ENCODE peak calls at places on chromosomes 3 and 15, in ten cellular contexts. N, J, S, C, V, W, Y, L, G and H are unnamed samples.

GRCh38 chr15:43225201-43225949 is 4.6 kb upstream of the EPB42 start:
- DNase-seq in N (peak), J (peak), S (peak), C (peak), V (no peak), W (peak), Y (peak), L (peak), G (peak), H (peak)

GRCh38 chr3:69326821-69327433 is 59.0 kb downstream of the FRMD4B start:
- DNase-seq in N (no peak), J (no peak), S (no peak), C (peak), V (no peak), W (no peak), Y (no peak), L (no peak), G (no peak), H (no peak)

GRCh38 chr3:151423091-151423490 is 37.8 kb downstream of the IGSF10 start:
- DNase-seq in N (no peak), J (no peak), S (no peak), C (no peak), V (no peak), W (no peak), Y (no peak), L (no peak), G (no peak), H (no peak)

GRCh38 chr3:162295323-162295983 is 798.8 kb downstream of the OTOL1 start:
- DNase-seq in N (peak), J (no peak), S (peak), C (peak), V (no peak), W (no peak), Y (no peak), L (peak), G (no peak), H (peak)

GRCh38 chr15:75200765-75201608 is 695 bp upstream of the C15orf39 start:
- DNase-seq in N (peak), J (peak), S (no peak), C (no peak), V (peak), W (peak), Y (no peak), L (no peak), G (peak), H (peak)

GRCh38 chr3:84600703-84601225 is 358.0 kb upstream of the CADM2 start:
- DNase-seq in N (no peak), J (no peak), S (no peak), C (no peak), V (no peak), W (no peak), Y (no peak), L (no peak), G (no peak), H (no peak)

GRCh38 chr15:72229076-72229946 is 1.7 kb downstream of the PKM start:
- DNase-seq in N (peak), J (peak), S (peak), C (no peak), V (no peak), W (no peak), Y (no peak), L (peak), G (no peak), H (peak)

GRCh38 chr3:31341130-31341529 is 191.6 kb upstream of the STT3B start:
- DNase-seq in N (no peak), J (no peak), S (peak), C (no peak), V (no peak), W (no peak), Y (no peak), L (no peak), G (peak), H (no peak)

GRCh38 chr3:20061331-20061730 is 21.1 kb downstream of the KAT2B start:
- DNase-seq in N (no peak), J (no peak), S (no peak), C (no peak), V (no peak), W (no peak), Y (no peak), L (no peak), G (no peak), H (no peak)

GRCh38 chr15:80093854-80094418 is 34.5 kb downstream of the ZFAND6 start:
- DNase-seq in N (peak), J (peak), S (peak), C (no peak), V (no peak), W (peak), Y (peak), L (peak), G (peak), H (peak)

GRCh38 chr15:38069001-38069400 is 134.6 kb downstream of the TMCO5A start:
- DNase-seq in N (peak), J (peak), S (no peak), C (no peak), V (no peak), W (peak), Y (no peak), L (peak), G (no peak), H (peak)

GRCh38 chr3:150069158-150069536 is 98.5 kb upstream of the PFN2 start:
- DNase-seq in N (no peak), J (no peak), S (no peak), C (no peak), V (no peak), W (no peak), Y (no peak), L (no peak), G (no peak), H (no peak)

GRCh38 chr3:153830552-153830951 is 290.6 kb upstream of the ARHGEF26 start:
- DNase-seq in N (peak), J (no peak), S (no peak), C (no peak), V (no peak), W (no peak), Y (no peak), L (no peak), G (no peak), H (no peak)

GRCh38 chr15:79357566-79357965 is 46.7 kb downstream of the TMED3 start:
- DNase-seq in N (no peak), J (no peak), S (no peak), C (no peak), V (no peak), W (no peak), Y (no peak), L (no peak), G (no peak), H (no peak)

GRCh38 chr3:128335621-128336296 is 130.9 kb downstream of the DNAJB8 start:
- DNase-seq in N (no peak), J (peak), S (peak), C (no peak), V (no peak), W (no peak), Y (no peak), L (no peak), G (no peak), H (no peak)

GRCh38 chr15:27977656-27978055 is 121.5 kb downstream of the OCA2 start:
- DNase-seq in N (no peak), J (no peak), S (no peak), C (peak), V (no peak), W (no peak), Y (no peak), L (peak), G (peak), H (no peak)

GRCh38 chr3:5300638-5301037 is 113.1 kb downstream of the EDEM1 start:
- DNase-seq in N (no peak), J (no peak), S (no peak), C (no peak), V (no peak), W (no peak), Y (no peak), L (no peak), G (no peak), H (no peak)

GRCh38 chr15:92907880-92908279 is 7.8 kb downstream of the CHD2 start:
- DNase-seq in N (peak), J (peak), S (no peak), C (no peak), V (no peak), W (peak), Y (peak), L (peak), G (peak), H (peak)

GRCh38 chr3:78798266-78798832 is 969.4 kb downstream of the ROBO1 start:
- DNase-seq in N (no peak), J (no peak), S (no peak), C (no peak), V (no peak), W (no peak), Y (no peak), L (no peak), G (no peak), H (no peak)

GRCh38 chr3:141405025-141405424 is 36.7 kb downstream of the ZBTB38 start:
- DNase-seq in N (peak), J (no peak), S (no peak), C (no peak), V (no peak), W (no peak), Y (no peak), L (peak), G (no peak), H (peak)

GRCh38 chr3:64616953-64617352 is 70.8 kb downstream of the ADAMTS9 start:
- DNase-seq in N (no peak), J (no peak), S (no peak), C (no peak), V (no peak), W (no peak), Y (no peak), L (no peak), G (no peak), H (peak)

GRCh38 chr15:101498731-101499480 is 9.4 kb upstream of the PCSK6 start:
- DNase-seq in N (no peak), J (no peak), S (no peak), C (no peak), V (no peak), W (no peak), Y (no peak), L (no peak), G (no peak), H (no peak)

GRCh38 chr15:59020321-59020720 is 32.9 kb downstream of the RNF111 start:
- DNase-seq in N (no peak), J (no peak), S (no peak), C (no peak), V (no peak), W (no peak), Y (no peak), L (no peak), G (no peak), H (no peak)

GRCh38 chr3:39051649-39052557 is at the start of the genes SCN11A and WDR48:
- DNase-seq in N (peak), J (peak), S (peak), C (peak), V (peak), W (peak), Y (peak), L (peak), G (peak), H (peak)

GRCh38 chr3:145557405-145557804 is 603.6 kb downstream of the PLOD2 start:
- DNase-seq in N (peak), J (no peak), S (no peak), C (peak), V (no peak), W (no peak), Y (no peak), L (peak), G (no peak), H (peak)

GRCh38 chr3:1087066-1087555 is 5.7 kb upstream of the CNTN6 start:
- DNase-seq in N (peak), J (peak), S (peak), C (peak), V (no peak), W (peak), Y (peak), L (peak), G (no peak), H (peak)

GRCh38 chr3:17077614-17078013 is 192.9 kb downstream of the PLCL2 start:
- DNase-seq in N (no peak), J (no peak), S (no peak), C (no peak), V (no peak), W (no peak), Y (no peak), L (no peak), G (no peak), H (peak)

GRCh38 chr15:69400850-69401249 is 13.3 kb upstream of the KIF23 start:
- DNase-seq in N (no peak), J (no peak), S (no peak), C (no peak), V (no peak), W (no peak), Y (no peak), L (no peak), G (no peak), H (no peak)

DNA sequence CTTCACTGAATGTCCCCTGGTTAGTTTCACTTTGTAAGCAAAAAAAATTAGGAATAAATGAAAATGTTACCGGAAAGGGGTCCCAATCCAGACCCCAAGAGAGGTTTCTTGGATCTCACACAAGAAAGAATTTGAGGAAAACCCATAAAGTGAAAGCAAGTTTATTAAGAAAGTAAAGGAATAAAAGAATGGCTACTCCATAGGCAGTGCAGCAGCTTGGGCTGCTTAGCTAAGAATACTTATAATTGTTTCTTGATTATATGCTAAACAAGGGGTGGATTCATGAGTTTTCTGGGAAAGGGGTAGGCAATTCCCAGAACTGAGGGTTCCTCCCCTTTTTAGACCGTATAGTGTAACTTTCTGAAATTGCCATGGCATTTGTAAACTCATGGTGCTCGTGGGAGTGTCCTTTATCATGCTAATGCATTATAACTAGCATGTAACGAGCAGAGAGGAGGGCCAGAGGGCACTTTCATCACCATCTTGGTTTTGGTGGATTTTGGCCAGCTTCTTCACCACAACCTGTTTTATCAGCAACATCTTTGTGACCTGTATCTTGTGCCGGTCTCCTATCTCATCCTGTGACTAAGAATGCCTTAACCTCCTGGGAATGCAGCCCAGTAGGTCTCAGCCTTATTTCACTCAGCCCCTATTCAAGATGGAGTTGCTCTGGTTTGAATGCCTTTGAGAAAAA is 41.0 kb upstream of the CMSS1 start:
- DNase-seq in N (peak), J (no peak), S (no peak), C (no peak), V (no peak), W (no peak), Y (no peak), L (peak), G (no peak), H (peak)
- H3K4me3 ChIP-seq in N (no peak), J (no peak), S (no peak), C (no peak), V (no peak), W (no peak), Y (no peak), L (no peak), G (no peak), H (no peak)

DNA sequence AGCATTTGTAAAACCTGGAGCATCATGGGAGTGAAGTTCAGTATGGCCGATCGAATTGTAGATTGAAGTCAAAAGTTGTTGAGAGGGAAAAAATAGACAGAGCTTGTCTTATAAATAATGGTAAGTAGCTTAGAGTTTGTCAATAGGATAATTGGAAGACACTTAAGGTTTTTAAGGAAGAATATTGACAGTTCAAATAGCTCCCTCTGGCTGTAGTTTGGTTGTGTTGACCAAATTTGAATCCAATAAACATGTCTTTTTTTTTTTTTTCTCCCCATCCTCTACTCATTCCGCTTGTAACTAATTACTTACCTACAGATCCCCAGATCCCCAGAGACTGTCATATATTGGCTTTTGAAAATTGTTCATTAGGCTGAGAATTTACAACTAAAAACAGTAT is 677.0 kb downstream of the AGBL1 start:
- DNase-seq in N (no peak), J (no peak), S (no peak), C (no peak), V (no peak), W (no peak), Y (no peak), L (no peak), G (no peak), H (no peak)
- TF ChIP-seq CTCF in N (no peak), J (no peak), S (no peak), C (no peak), V (peak), W (no peak), Y (no peak), L (no peak), G (no peak), H (no peak)

DNA sequence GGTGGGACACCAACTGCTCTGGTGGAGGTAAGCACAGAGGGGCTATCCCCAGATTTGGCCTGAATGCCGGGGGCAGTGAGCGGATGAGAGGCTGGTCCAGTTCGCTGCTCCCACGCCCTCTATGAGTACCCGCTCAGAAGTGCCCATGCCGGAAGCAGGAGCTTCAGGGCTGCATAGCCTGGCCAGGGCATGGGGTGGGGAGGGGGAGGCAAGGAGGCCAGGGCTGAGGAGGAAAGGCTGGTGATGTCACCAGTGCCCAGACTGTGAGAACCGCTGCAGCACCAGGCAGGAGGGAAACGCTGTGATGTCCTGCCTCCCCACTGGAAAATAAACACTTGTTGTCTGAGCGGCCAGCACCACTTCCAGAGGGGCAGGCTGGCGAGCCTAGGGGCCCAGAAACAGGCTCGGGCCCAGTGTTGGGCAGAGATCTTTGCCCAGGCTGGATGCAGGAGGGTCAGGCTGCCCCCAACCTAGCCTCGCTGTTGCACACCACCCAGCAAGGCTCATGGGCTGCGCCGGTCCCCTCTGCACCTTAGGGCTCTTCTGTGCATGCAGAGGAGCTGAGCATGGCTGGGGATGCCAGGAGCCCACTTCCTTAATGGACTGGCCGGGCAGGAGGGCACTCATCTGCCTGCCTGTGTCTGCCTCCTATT is 10.9 kb upstream of the DLL4 start:
- DNase-seq in N (no peak), J (no peak), S (no peak), C (no peak), V (peak), W (no peak), Y (no peak), L (no peak), G (no peak), H (no peak)
- H3K4me3 ChIP-seq in N (no peak), J (no peak), S (no peak), C (no peak), V (no peak), W (no peak), Y (no peak), L (no peak), G (no peak), H (no peak)

GRCh38 chr3:132160218-132160617 is 125.4 kb upstream of the CPNE4 start:
- DNase-seq in N (no peak), J (no peak), S (no peak), C (no peak), V (no peak), W (no peak), Y (no peak), L (no peak), G (no peak), H (no peak)

GRCh38 chr3:132164469-132165092 is 129.8 kb upstream of the CPNE4 start:
- DNase-seq in N (peak), J (no peak), S (no peak), C (no peak), V (peak), W (no peak), Y (no peak), L (peak), G (no peak), H (peak)

GRCh38 chr3:132161608-132162007 is 126.8 kb upstream of the CPNE4 start:
- DNase-seq in N (no peak), J (no peak), S (no peak), C (no peak), V (no peak), W (no peak), Y (no peak), L (no peak), G (peak), H (no peak)
- TF ChIP-seq CTCF in N (no peak), J (no peak), S (no peak), C (no peak), V (no peak), W (no peak), Y (no peak), L (no peak), G (no peak), H (no peak)

GRCh38 chr15:34335176-34335575 is 2.4 kb downstream of the SLC12A6 start:
- DNase-seq in N (peak), J (no peak), S (no peak), C (no peak), V (no peak), W (no peak), Y (no peak), L (no peak), G (no peak), H (peak)

GRCh38 chr15:34336947-34337556 is 529 bp downstream of the SLC12A6 start:
- DNase-seq in N (no peak), J (no peak), S (no peak), C (no peak), V (no peak), W (peak), Y (no peak), L (no peak), G (peak), H (no peak)

GRCh38 chr15:34336333-34336732 is 1.2 kb downstream of the SLC12A6 start:
- DNase-seq in N (no peak), J (no peak), S (no peak), C (no peak), V (no peak), W (no peak), Y (no peak), L (no peak), G (no peak), H (no peak)

GRCh38 chr15:34331809-34332208 is 5.8 kb downstream of the SLC12A6 start:
- DNase-seq in N (no peak), J (no peak), S (peak), C (no peak), V (no peak), W (no peak), Y (no peak), L (peak), G (no peak), H (no peak)

DNA sequence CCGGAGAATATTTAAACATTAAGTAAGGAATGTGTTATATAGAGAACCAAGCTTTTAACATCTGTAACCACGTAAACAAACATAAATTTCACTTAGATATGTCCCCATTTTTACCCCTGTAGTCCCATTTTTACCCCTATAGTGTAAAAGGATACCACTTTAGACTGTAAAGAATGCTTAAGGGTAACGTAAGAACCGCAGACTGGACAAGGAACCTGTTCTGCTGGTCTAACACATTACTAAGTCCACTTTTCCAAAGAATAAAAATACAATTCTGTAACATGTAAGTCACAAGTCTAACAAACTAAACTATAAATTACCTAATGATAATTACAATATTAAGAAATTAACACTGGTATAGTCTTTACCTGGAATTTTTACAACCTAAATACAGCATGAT is 2.9 kb downstream of the SLC12A6 start:
- DNase-seq in N (no peak), J (no peak), S (no peak), C (no peak), V (no peak), W (no peak), Y (no peak), L (no peak), G (no peak), H (no peak)
- H3K4me3 ChIP-seq in N (peak), J (no peak), S (peak), C (no peak), V (no peak), W (no peak), Y (no peak), L (no peak), G (no peak), H (peak)